ENCODE peak calls at places on chromosomes 16 and 17, in seven cellular contexts. P, Y, E, H, W, K and U are unnamed samples.

GRCh38 chr16:87201052-87201451 is 116.1 kb downstream of the C16orf95 start:
- DNase-seq in P (no peak), Y (no peak), E (peak), H (peak), W (peak), K (peak), U (no peak)

GRCh38 chr17:73247728-73248127 is 14.0 kb downstream of the CPSF4L start:
- DNase-seq in P (no peak), Y (no peak), E (no peak), H (no peak), W (no peak), K (peak), U (no peak)

GRCh38 chr17:59361916-59362810 is 30.7 kb downstream of the YPEL2 start:
- DNase-seq in P (peak), Y (no peak), E (no peak), H (no peak), W (no peak), K (peak), U (no peak)

GRCh38 chr16:1769402-1770300 is 1.7 kb downstream of the NME3 start:
- DNase-seq in P (no peak), Y (no peak), E (no peak), H (no peak), W (no peak), K (no peak), U (no peak)

GRCh38 chr16:69888005-69888560 is 63.1 kb upstream of the CLEC18A start:
- DNase-seq in P (no peak), Y (no peak), E (no peak), H (no peak), W (no peak), K (no peak), U (no peak)

GRCh38 chr16:87956771-87957279 is 5.6 kb downstream of the BANP start:
- DNase-seq in P (no peak), Y (no peak), E (no peak), H (no peak), W (no peak), K (peak), U (no peak)

GRCh38 chr17:8091033-8091687 is 3.6 kb upstream of the ALOX12B start:
- DNase-seq in P (no peak), Y (no peak), E (no peak), H (no peak), W (no peak), K (no peak), U (no peak)

GRCh38 chr16:27286446-27286845 is 17.9 kb upstream of the NSMCE1 start:
- DNase-seq in P (no peak), Y (no peak), E (peak), H (no peak), W (no peak), K (peak), U (no peak)

GRCh38 chr16:351804-352520 is 561 bp downstream of the AXIN1 start:
- DNase-seq in P (no peak), Y (peak), E (no peak), H (peak), W (no peak), K (no peak), U (no peak)

GRCh38 chr17:31388770-31389672 is 2.5 kb upstream of the RAB11FIP4 start:
- DNase-seq in P (peak), Y (no peak), E (peak), H (no peak), W (no peak), K (no peak), U (peak)
- H3K4me3 ChIP-seq in P (no peak), Y (no peak), E (no peak), H (no peak), W (no peak), K (no peak), U (no peak)

DNA sequence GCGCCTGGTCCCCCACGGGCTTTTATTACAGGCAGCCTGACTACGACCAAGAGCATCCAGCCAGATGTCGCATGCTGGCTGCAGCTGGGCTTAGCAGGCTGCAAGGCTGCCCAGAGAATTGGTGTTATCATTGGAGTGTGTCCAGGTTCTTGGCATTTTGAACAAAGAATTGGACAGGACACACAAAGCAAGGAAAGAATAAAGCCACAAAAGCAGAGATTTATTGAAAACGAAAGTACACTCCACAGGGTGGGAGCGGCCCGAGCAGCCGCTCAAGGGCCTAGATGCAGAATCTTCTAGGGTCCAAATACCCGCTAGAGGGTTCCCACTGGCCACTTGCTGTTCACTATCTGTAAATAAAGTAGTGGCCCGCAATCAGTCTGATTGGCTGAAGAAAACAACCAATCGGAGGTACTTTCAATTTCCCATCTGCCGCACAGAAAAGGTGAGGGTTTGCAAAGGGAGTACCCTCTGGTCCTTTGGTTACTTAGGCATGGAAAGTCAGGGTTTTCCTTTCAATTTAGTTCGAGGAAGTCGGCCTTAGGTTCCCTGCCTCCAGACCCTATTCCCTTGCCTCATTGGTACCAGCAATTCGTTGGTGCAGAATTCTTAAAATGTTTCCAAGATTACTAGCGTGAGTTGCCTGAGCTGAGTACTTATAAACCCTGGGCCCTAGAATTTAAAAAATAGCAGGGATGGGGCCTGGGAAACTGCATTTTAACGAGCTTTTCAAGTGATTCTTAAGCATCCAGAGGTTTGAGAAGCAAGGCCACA is 38.5 kb upstream of the CNEP1R1 start:
- DNase-seq in P (no peak), Y (no peak), E (no peak), H (no peak), W (no peak), K (peak), U (peak)
- H3K4me3 ChIP-seq in P (no peak), Y (no peak), E (peak), H (no peak), W (no peak), K (peak), U (peak)

DNA sequence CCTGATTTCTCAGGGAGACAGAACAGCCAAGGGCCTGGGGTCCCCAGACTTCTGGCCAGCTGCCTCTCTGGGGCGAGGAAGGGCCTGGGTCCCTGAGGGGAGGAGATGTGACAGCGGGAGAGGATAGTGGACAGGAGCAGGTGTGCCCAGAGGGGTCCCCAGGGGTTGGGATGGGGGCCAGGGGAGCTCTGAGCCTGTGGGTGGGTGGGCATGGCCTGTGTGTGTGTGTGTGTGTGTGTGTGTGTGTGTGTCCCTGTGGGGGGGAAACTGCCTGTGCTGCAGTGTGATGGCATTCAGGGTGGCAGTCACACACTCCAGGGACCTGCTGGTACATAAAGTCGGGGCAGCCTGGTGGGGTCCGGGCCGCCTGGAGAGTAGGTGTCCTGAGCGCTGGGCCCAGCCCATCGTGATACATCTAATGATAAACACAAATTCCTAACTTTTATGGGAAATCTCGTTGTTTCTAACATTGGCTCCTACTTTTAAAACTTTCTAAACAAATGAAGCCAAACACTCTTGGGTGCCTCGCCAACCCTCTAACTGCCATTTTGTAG is 1.4 kb downstream of the ITGB4 start:
- DNase-seq in P (no peak), Y (no peak), E (no peak), H (no peak), W (no peak), K (no peak), U (no peak)
- H3K4me3 ChIP-seq in P (no peak), Y (no peak), E (no peak), H (no peak), W (peak), K (no peak), U (peak)

GRCh38 chr17:50634123-50634914 is at the start of gene ABCC3:
- DNase-seq in P (no peak), Y (no peak), E (peak), H (peak), W (no peak), K (peak), U (peak)

GRCh38 chr17:50636145-50636803 is 1.6 kb downstream of the ABCC3 start:
- DNase-seq in P (no peak), Y (peak), E (no peak), H (no peak), W (no peak), K (no peak), U (peak)

GRCh38 chr17:50635720-50636144 is 1.1 kb downstream of the ABCC3 start:
- DNase-seq in P (no peak), Y (no peak), E (no peak), H (no peak), W (no peak), K (no peak), U (no peak)

GRCh38 chr17:50633683-50634082 is 998 bp upstream of the ABCC3 start:
- DNase-seq in P (no peak), Y (no peak), E (no peak), H (no peak), W (no peak), K (no peak), U (no peak)

DNA sequence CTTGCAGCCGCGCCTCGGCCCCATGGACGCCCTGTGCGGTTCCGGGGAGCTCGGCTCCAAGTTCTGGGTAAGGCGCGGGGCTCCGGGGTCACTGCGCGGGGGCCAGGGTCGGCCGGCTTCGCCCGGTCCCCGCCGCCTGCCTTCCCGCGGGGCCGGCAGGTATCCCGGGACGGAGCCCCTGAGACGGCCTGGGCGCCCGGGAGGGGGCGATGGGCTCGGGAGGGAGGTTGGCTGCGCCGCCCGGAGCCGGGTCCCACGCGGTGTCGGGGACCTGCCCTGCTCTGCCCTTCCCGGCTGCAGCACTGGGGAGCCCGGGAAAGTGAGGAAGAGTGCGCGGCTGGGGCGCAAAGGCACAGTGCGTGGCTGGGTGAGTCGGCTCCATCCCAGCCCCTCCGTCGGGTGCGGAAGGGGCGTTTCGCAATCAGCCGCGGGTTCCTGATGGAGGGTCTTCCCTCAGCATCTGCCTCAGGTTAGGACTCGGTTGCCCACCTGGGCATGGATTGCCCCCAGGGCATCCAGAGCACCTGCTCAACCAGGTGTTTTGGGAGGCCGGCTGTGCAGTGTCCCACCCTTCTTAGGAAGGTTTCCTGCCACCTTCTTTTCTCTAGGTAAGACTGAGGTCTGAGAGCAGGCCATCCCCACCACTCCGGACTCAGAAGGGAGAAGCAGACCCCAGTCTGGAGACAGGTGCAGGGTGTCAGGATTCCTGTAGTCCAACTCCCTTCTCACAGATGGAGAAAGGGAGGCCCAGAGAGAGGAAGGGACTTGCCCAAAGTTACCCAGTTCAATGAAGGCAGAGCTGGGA is 436 bp downstream of the ABCC3 start:
- DNase-seq in P (no peak), Y (no peak), E (no peak), H (no peak), W (no peak), K (no peak), U (no peak)
- H3K4me3 ChIP-seq in P (no peak), Y (peak), E (peak), H (peak), W (peak), K (peak), U (peak)

DNA sequence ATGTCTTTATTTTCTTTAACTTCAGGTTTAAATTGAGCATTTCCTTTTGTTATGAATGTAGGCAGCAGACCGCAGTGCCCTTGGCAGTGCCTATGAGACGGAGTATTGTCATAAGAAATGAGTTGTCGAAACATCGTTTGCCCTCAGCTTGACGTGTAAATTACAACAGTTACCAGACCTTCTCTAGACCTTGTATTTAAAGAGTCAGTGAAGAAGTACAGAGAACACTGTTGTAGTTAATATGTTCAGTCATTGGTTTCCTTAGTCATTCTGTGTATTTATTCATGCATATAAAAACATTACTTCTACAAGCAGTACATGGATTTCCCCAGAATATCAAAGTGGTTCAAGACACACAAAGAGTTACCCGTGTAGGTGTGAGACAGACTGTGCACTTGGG is 19.0 kb downstream of the IRF8 start:
- DNase-seq in P (no peak), Y (no peak), E (no peak), H (no peak), W (no peak), K (no peak), U (no peak)
- H3K4me3 ChIP-seq in P (no peak), Y (no peak), E (no peak), H (no peak), W (no peak), K (no peak), U (no peak)

DNA sequence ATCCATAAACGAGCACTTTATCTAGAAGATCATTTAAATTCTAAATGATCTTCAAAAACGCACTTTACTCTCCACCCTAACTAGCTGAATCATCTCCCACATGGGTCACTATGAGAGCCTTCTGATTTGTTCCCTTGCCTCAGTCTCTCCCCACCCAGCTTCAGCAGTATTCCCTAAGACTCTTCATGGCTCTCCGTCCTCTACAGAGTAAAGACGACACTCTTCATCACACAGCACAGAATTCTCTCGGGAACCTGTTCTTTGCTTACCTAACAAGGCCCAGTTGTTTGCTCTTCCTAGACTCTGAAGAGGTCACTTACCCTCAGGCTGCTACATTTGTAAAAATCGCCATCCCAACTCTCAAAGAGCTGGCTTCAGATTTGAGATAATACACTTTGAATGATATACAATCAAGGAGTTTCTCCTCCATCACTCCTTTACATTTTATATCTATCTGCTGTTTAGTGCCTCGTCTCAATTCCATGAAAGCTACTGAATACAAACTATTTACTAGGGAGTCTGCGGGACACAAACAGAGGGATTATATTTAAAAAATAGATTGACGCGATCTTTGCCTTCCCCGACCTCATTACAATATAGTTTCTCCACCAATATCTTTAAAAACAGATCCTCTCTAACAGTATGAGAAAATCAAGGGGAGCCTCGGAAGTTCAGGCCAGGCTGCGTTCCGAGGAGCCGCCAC is 511 bp upstream of the LIG3 start:
- DNase-seq in P (no peak), Y (no peak), E (no peak), H (no peak), W (no peak), K (no peak), U (no peak)
- H3K4me3 ChIP-seq in P (peak), Y (peak), E (peak), H (peak), W (peak), K (peak), U (peak)